ENCODE peak calls at places on chromosome 22, in six cellular contexts. One of them, this sample, is unnamed.

GRCh38 chr22:45246060-45246985 is 5.6 kb upstream of the KIAA0930 start:
- DNase-seq in H4: peak; percentile 91
- DNase-seq in midbrain: no peak
- DNase-seq in GM12865: no peak
- DNase-seq in WTC11: no peak
- DNase-seq in Caco-2: peak; percentile 89
- DNase-seq in this sample: no peak

GRCh38 chr22:31734512-31734911 is 15.4 kb downstream of the PRR14L start:
- DNase-seq in H4: no peak
- DNase-seq in midbrain: no peak
- DNase-seq in GM12865: no peak
- DNase-seq in WTC11: no peak
- DNase-seq in Caco-2: no peak
- DNase-seq in this sample: no peak

GRCh38 chr22:26666035-26666338 is 8.6 kb downstream of the MIAT start:
- DNase-seq in H4: no peak
- DNase-seq in midbrain: no peak
- DNase-seq in GM12865: no peak
- DNase-seq in WTC11: no peak
- DNase-seq in Caco-2: no peak
- DNase-seq in this sample: no peak

GRCh38 chr22:32480238-32480637 is 5.6 kb downstream of the FBXO7 start:
- DNase-seq in H4: no peak
- DNase-seq in midbrain: no peak
- DNase-seq in GM12865: peak; percentile 38
- DNase-seq in WTC11: no peak
- DNase-seq in Caco-2: no peak
- DNase-seq in this sample: no peak

GRCh38 chr22:46604306-46604690 is 15.9 kb upstream of the GRAMD4 start:
- DNase-seq in H4: no peak
- DNase-seq in midbrain: no peak
- DNase-seq in GM12865: peak; percentile 73
- DNase-seq in WTC11: no peak
- DNase-seq in Caco-2: no peak
- DNase-seq in this sample: no peak

GRCh38 chr22:40560551-40560950 is 76.0 kb downstream of the MRTFA start:
- DNase-seq in H4: no peak
- DNase-seq in midbrain: no peak
- DNase-seq in GM12865: no peak
- DNase-seq in WTC11: no peak
- DNase-seq in Caco-2: no peak
- DNase-seq in this sample: no peak

GRCh38 chr22:24803064-24803542 is 2.9 kb upstream of the SGSM1 start:
- DNase-seq in H4: no peak
- DNase-seq in midbrain: peak; percentile 50
- DNase-seq in GM12865: peak; percentile 35
- DNase-seq in WTC11: peak; percentile 94
- DNase-seq in Caco-2: peak; percentile 73
- DNase-seq in this sample: peak; percentile 79

GRCh38 chr22:35618427-35619223 is 1.5 kb upstream of the MB start:
- DNase-seq in H4: no peak
- DNase-seq in midbrain: no peak
- DNase-seq in GM12865: no peak
- DNase-seq in WTC11: no peak
- DNase-seq in Caco-2: no peak
- DNase-seq in this sample: no peak

GRCh38 chr22:35564975-35565867 is 24.6 kb downstream of the RASD2 start:
- DNase-seq in H4: no peak
- DNase-seq in midbrain: no peak
- DNase-seq in GM12865: no peak
- DNase-seq in WTC11: no peak
- DNase-seq in Caco-2: no peak
- DNase-seq in this sample: no peak

GRCh38 chr22:50696799-50697561 is 24.4 kb downstream of the SHANK3 start:
- DNase-seq in H4: no peak
- DNase-seq in midbrain: peak; percentile 29
- DNase-seq in GM12865: no peak
- DNase-seq in WTC11: peak; percentile 76
- DNase-seq in Caco-2: no peak
- DNase-seq in this sample: peak; percentile 81

GRCh38 chr22:39877079-39877682 is 16.4 kb downstream of the ENTHD1 start:
- DNase-seq in H4: no peak
- DNase-seq in midbrain: no peak
- DNase-seq in GM12865: no peak
- DNase-seq in WTC11: no peak
- DNase-seq in Caco-2: no peak
- DNase-seq in this sample: no peak

GRCh38 chr22:35870517-35871275 is 153.0 kb downstream of the APOL5 start:
- DNase-seq in H4: no peak
- DNase-seq in midbrain: no peak
- DNase-seq in GM12865: no peak
- DNase-seq in WTC11: no peak
- DNase-seq in Caco-2: no peak
- DNase-seq in this sample: no peak

GRCh38 chr22:40211481-40212052 is 33.8 kb downstream of the TNRC6B start:
- DNase-seq in H4: no peak
- DNase-seq in midbrain: no peak
- DNase-seq in GM12865: no peak
- DNase-seq in WTC11: no peak
- DNase-seq in Caco-2: no peak
- DNase-seq in this sample: no peak